ENCODE peak calls at places on chromosome 11, in ten cellular contexts. Y, O, G, D, F, L, U, I, N and C are unnamed samples.

GRCh38 chr11:44305643-44306468 is 4.1 kb downstream of the ALX4 start:
- DNase-seq in Y (no peak), O (no peak), G (no peak), D (peak), F (no peak), L (peak), U (no peak), I (no peak), N (peak), C (no peak)

GRCh38 chr11:78647986-78648875 is 73.6 kb upstream of the NARS2 start:
- DNase-seq in Y (peak), O (no peak), G (no peak), D (no peak), F (no peak), L (no peak), U (no peak), I (no peak), N (no peak), C (no peak)

GRCh38 chr11:6655020-6655789 is 404 bp downstream of the DCHS1 start:
- DNase-seq in Y (no peak), O (no peak), G (no peak), D (no peak), F (peak), L (peak), U (no peak), I (peak), N (no peak), C (peak)

GRCh38 chr11:16945671-16946469 is 68.3 kb downstream of the PLEKHA7 start:
- DNase-seq in Y (peak), O (peak), G (peak), D (peak), F (no peak), L (peak), U (peak), I (peak), N (peak), C (no peak)

GRCh38 chr11:78045851-78046485 is 17.7 kb upstream of the THRSP start:
- DNase-seq in Y (peak), O (peak), G (peak), D (peak), F (peak), L (peak), U (peak), I (peak), N (peak), C (peak)

GRCh38 chr11:72314600-72315386 is 70.8 kb upstream of the PHOX2A start:
- DNase-seq in Y (no peak), O (no peak), G (no peak), D (no peak), F (no peak), L (no peak), U (no peak), I (no peak), N (no peak), C (no peak)

GRCh38 chr11:8289426-8290047 is 25.9 kb upstream of the LMO1 start:
- DNase-seq in Y (peak), O (no peak), G (no peak), D (no peak), F (no peak), L (no peak), U (no peak), I (no peak), N (no peak), C (peak)

GRCh38 chr11:87574193-87574592 is 536.5 kb downstream of the TMEM135 start:
- DNase-seq in Y (no peak), O (no peak), G (no peak), D (no peak), F (no peak), L (no peak), U (no peak), I (no peak), N (no peak), C (no peak)

GRCh38 chr11:16925495-16926065 is 88.6 kb downstream of the PLEKHA7 start:
- DNase-seq in Y (no peak), O (peak), G (peak), D (no peak), F (peak), L (peak), U (peak), I (peak), N (peak), C (no peak)

GRCh38 chr11:79363861-79364378 is 76.9 kb downstream of the TENM4 start:
- DNase-seq in Y (no peak), O (no peak), G (no peak), D (no peak), F (no peak), L (no peak), U (no peak), I (no peak), N (no peak), C (no peak)

GRCh38 chr11:64413417-64413816 is 54.5 kb downstream of the RPS6KA4 start:
- DNase-seq in Y (no peak), O (no peak), G (peak), D (no peak), F (no peak), L (no peak), U (no peak), I (no peak), N (no peak), C (no peak)

GRCh38 chr11:114233755-114234154 is 62.4 kb upstream of the NNMT start:
- DNase-seq in Y (no peak), O (peak), G (no peak), D (no peak), F (no peak), L (no peak), U (no peak), I (peak), N (peak), C (no peak)

GRCh38 chr11:78767409-78767932 is 192.8 kb upstream of the NARS2 start:
- DNase-seq in Y (no peak), O (no peak), G (no peak), D (no peak), F (no peak), L (no peak), U (no peak), I (no peak), N (no peak), C (no peak)

GRCh38 chr11:86570020-86570419 is 102.4 kb downstream of the ME3 start:
- DNase-seq in Y (no peak), O (no peak), G (no peak), D (no peak), F (no peak), L (no peak), U (no peak), I (no peak), N (no peak), C (no peak)

GRCh38 chr11:122656073-122656630 is 630 bp downstream of the UBASH3B start:
- DNase-seq in Y (peak), O (peak), G (peak), D (peak), F (peak), L (peak), U (peak), I (peak), N (peak), C (no peak)

GRCh38 chr11:15705886-15706285 is 591.2 kb downstream of the INSC start:
- DNase-seq in Y (no peak), O (no peak), G (no peak), D (no peak), F (no peak), L (no peak), U (no peak), I (no peak), N (no peak), C (no peak)

GRCh38 chr11:105282658-105283057 is 143.1 kb upstream of the CARD18 start:
- DNase-seq in Y (no peak), O (peak), G (no peak), D (no peak), F (no peak), L (no peak), U (no peak), I (peak), N (no peak), C (no peak)

GRCh38 chr11:9569588-9570164 is 3.8 kb upstream of the WEE1 start:
- DNase-seq in Y (no peak), O (no peak), G (no peak), D (no peak), F (no peak), L (no peak), U (no peak), I (no peak), N (no peak), C (no peak)

GRCh38 chr11:2869561-2870427 is 15.8 kb downstream of the CDKN1C start:
- DNase-seq in Y (no peak), O (no peak), G (no peak), D (no peak), F (no peak), L (no peak), U (no peak), I (no peak), N (no peak), C (no peak)

GRCh38 chr11:11988099-11988651 is 20.3 kb downstream of the DKK3 start:
- DNase-seq in Y (peak), O (peak), G (no peak), D (no peak), F (no peak), L (no peak), U (no peak), I (no peak), N (peak), C (no peak)

GRCh38 chr11:32758291-32758690 is 36.2 kb downstream of the CCDC73 start:
- DNase-seq in Y (no peak), O (no peak), G (no peak), D (no peak), F (no peak), L (no peak), U (no peak), I (no peak), N (no peak), C (no peak)

GRCh38 chr11:94602430-94603372 is 35.5 kb downstream of the PIWIL4 start:
- DNase-seq in Y (peak), O (peak), G (no peak), D (peak), F (peak), L (peak), U (peak), I (peak), N (peak), C (peak)

GRCh38 chr11:65616575-65617001 is 1.0 kb downstream of the PCNX3 start:
- DNase-seq in Y (no peak), O (no peak), G (no peak), D (no peak), F (no peak), L (no peak), U (no peak), I (no peak), N (peak), C (no peak)

GRCh38 chr11:126990716-126991480 is 9.7 kb downstream of the KIRREL3 start:
- DNase-seq in Y (no peak), O (peak), G (no peak), D (no peak), F (no peak), L (no peak), U (no peak), I (no peak), N (no peak), C (no peak)

GRCh38 chr11:34204396-34205279 is 99.2 kb downstream of the NAT10 start:
- DNase-seq in Y (no peak), O (no peak), G (no peak), D (peak), F (no peak), L (no peak), U (no peak), I (no peak), N (no peak), C (no peak)

GRCh38 chr11:90434858-90435257 is 212.0 kb upstream of the CHORDC1 start:
- DNase-seq in Y (no peak), O (no peak), G (no peak), D (no peak), F (no peak), L (no peak), U (no peak), I (no peak), N (peak), C (no peak)

GRCh38 chr11:18527512-18527911 is 770 bp upstream of the TSG101 start:
- DNase-seq in Y (no peak), O (peak), G (no peak), D (no peak), F (no peak), L (no peak), U (no peak), I (peak), N (peak), C (no peak)

GRCh38 chr11:64538501-64538951 is 52.5 kb upstream of the SLC22A12 start:
- DNase-seq in Y (no peak), O (no peak), G (no peak), D (no peak), F (no peak), L (no peak), U (no peak), I (no peak), N (no peak), C (no peak)

GRCh38 chr11:115626414-115626813 is 122.2 kb upstream of the CADM1 start:
- DNase-seq in Y (no peak), O (no peak), G (no peak), D (no peak), F (no peak), L (no peak), U (no peak), I (no peak), N (no peak), C (no peak)

GRCh38 chr11:6640985-6641701 is 14.5 kb downstream of the DCHS1 start:
- DNase-seq in Y (no peak), O (no peak), G (no peak), D (no peak), F (peak), L (no peak), U (no peak), I (no peak), N (no peak), C (no peak)

GRCh38 chr11:119055901-119056300 is 1.1 kb downstream of the HYOU1 start:
- DNase-seq in Y (no peak), O (peak), G (no peak), D (no peak), F (no peak), L (no peak), U (no peak), I (peak), N (peak), C (no peak)

GRCh38 chr11:119056397-119056999 is 507 bp downstream of the HYOU1 start:
- DNase-seq in Y (no peak), O (peak), G (peak), D (peak), F (peak), L (peak), U (no peak), I (peak), N (no peak), C (peak)

GRCh38 chr11:119061256-119061655 is 4.3 kb upstream of the HYOU1 start:
- DNase-seq in Y (no peak), O (no peak), G (no peak), D (no peak), F (no peak), L (no peak), U (no peak), I (no peak), N (no peak), C (no peak)

GRCh38 chr11:119054418-119054817 is 2.6 kb downstream of the HYOU1 start:
- DNase-seq in Y (no peak), O (no peak), G (no peak), D (no peak), F (no peak), L (no peak), U (no peak), I (no peak), N (no peak), C (no peak)

DNA sequence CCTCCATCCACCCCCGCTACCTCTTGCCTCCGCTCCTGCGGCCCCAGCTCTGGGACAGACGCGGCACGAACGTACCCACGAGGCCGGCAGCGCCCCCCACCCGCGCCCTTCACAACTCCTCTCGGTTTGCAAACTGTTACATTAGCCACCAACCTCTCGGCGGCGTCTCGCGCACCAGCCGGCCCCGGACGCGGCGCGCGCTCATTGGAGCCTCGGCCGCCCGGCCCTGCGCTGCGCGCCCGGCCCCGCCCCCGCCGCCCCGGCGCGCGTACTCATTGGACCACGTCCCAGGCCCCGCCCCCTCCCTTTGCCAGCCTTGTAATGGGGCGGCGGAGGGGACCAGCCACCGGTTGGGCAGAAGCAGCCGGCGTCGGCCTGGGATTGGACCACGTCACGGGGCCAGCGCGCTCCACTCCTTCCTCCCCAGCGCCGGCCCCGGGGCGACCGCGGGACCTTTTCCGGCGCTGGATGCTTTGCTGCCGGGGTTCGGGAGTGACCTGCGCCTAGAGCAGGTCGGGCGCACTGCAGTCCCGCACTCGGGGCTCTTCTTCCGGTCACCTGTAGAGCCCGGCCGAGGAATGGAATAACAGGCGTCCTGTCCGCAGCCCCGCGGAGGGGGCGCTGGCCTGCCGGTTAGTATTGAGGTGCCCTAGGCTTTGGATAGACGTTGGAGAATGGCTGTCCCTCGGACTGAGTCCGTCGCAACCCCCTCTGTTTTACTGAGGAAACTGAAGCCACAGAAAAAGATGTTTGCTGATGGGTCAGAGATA is at the start of gene HYOU1:
- DNase-seq in Y (peak), O (peak), G (peak), D (peak), F (peak), L (peak), U (peak), I (peak), N (peak), C (peak)
- TF ChIP-seq CTCF in Y (peak), O (peak), G (no peak), D (no peak), F (peak), L (no peak), U (no peak), I (peak), N (peak), C (no peak)

GRCh38 chr11:75337195-75337654 is 14.2 kb downstream of the ARRB1 start:
- DNase-seq in Y (no peak), O (peak), G (no peak), D (no peak), F (no peak), L (peak), U (no peak), I (peak), N (no peak), C (peak)

GRCh38 chr11:75341583-75341982 is 9.9 kb downstream of the ARRB1 start:
- DNase-seq in Y (no peak), O (no peak), G (no peak), D (no peak), F (no peak), L (peak), U (no peak), I (peak), N (no peak), C (no peak)

GRCh38 chr11:75342231-75342918 is 9.1 kb downstream of the ARRB1 start:
- DNase-seq in Y (no peak), O (no peak), G (no peak), D (no peak), F (no peak), L (no peak), U (no peak), I (no peak), N (no peak), C (no peak)

GRCh38 chr11:75338516-75339218 is 12.8 kb downstream of the ARRB1 start:
- DNase-seq in Y (no peak), O (no peak), G (no peak), D (no peak), F (no peak), L (peak), U (no peak), I (peak), N (peak), C (no peak)

GRCh38 chr11:75339685-75340409 is 11.6 kb downstream of the ARRB1 start:
- DNase-seq in Y (peak), O (peak), G (no peak), D (no peak), F (no peak), L (peak), U (peak), I (no peak), N (no peak), C (no peak)
- TF ChIP-seq CTCF in Y (no peak), O (no peak), G (no peak), D (no peak), F (peak), L (no peak), U (peak), I (peak), N (peak), C (no peak)

DNA sequence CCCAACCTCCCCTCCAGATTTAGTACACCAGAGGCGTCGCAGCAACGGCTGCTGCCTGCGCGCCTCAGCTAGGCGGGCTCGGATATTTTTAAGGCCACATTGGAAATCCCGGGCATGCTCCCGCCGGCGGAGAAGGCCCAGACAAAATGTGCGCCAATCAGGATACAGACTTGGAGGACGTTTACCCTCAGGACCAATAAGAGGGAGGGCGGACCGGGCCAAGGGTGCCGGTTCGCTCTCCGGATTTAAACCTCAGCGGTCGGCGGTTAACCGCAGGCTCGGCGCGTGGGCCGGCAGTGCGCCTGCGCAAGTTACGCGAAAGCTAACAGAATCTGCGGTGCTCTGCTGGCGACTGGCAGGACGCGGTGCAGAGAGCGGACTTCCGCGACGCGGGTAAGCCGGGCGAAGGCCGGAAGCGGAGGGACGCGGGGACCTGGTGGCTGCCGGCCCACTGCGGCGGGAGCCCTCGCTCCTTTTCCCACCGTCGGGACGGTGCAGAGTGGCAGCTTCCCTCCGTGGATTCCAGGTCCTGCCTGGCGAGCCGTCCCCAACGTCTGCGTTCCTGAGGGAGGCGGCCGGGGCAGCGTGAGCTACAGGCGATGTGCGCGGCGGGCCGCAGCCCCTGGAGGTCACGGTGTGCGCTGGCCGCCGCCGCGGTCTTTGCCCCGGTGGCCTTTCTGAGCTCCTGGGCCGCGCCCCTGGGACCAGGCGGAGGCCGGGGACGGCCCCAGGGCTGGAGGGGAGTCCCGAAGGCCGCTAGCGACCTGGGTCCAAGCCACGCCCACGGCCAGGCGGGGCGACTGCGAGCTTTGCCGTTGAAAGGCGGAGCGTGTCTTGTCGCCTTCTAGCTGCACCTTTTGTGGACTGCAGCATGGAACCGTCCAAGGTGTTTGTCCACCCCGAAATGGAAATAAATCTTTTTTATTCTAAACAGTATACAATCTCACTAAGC is at the start of gene HYLS1:
- DNase-seq in Y (peak), O (peak), G (peak), D (peak), F (peak), L (peak), U (peak), I (peak), N (peak), C (peak)
- TF ChIP-seq CTCF in Y (no peak), O (peak), G (peak), D (peak), F (peak), L (no peak), U (peak), I (peak), N (peak), C (no peak)

GRCh38 chr11:47233989-47234668 is 14.5 kb downstream of the ACP2 start:
- DNase-seq in Y (peak), O (peak), G (no peak), D (no peak), F (peak), L (no peak), U (peak), I (peak), N (peak), C (no peak)
- TF ChIP-seq CTCF in Y (peak), O (peak), G (peak), D (no peak), F (peak), L (no peak), U (peak), I (peak), N (peak), C (no peak)

DNA sequence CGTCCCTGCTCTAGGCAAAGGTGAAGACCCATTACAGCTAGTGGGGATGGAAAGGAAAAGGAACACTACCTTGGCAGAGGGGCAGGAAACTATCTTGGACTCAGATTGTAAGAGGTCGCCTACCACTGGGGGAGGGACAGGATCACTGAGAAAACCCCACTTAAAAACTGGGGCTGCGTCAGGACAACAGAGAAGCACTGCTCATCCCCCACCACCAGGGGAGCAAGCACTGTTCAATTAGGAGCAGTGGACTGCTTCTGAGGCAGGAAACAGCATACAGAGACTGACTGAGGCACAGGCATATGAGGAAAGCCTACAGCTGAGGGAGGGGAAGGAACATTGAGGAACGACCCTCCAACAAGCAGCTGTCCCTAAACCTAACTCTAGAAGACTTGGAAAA is 20.8 kb upstream of the DLAT start:
- DNase-seq in Y (no peak), O (no peak), G (no peak), D (no peak), F (no peak), L (no peak), U (no peak), I (no peak), N (no peak), C (no peak)
- TF ChIP-seq CTCF in Y (peak), O (peak), G (peak), D (no peak), F (peak), L (no peak), U (peak), I (peak), N (peak), C (peak)